ENCODE peak calls at places on chromosomes 12 and 14, in eight cellular contexts. One of them, this sample, is unnamed.

GRCh38 chr12:88684610-88685009 is 104.3 kb upstream of the KITLG start:
- DNase-seq in GM12865: no peak
- DNase-seq in neural progenitor cell: no peak
- DNase-seq in lung: no peak
- DNase-seq in breast epithelium: no peak
- DNase-seq in AG04450: no peak
- DNase-seq in epithelial cell of esophagus: no peak
- DNase-seq in A549: no peak
- DNase-seq in this sample: no peak

GRCh38 chr14:62053188-62053587 is 291.0 kb downstream of the SNAPC1 start:
- DNase-seq in GM12865: peak
- DNase-seq in neural progenitor cell: no peak
- DNase-seq in lung: no peak
- DNase-seq in breast epithelium: no peak
- DNase-seq in AG04450: no peak
- DNase-seq in epithelial cell of esophagus: no peak
- DNase-seq in A549: no peak
- DNase-seq in this sample: no peak

GRCh38 chr12:113512568-113512967 is 40.9 kb upstream of the LHX5 start:
- DNase-seq in GM12865: no peak
- DNase-seq in neural progenitor cell: peak
- DNase-seq in lung: no peak
- DNase-seq in breast epithelium: no peak
- DNase-seq in AG04450: no peak
- DNase-seq in epithelial cell of esophagus: no peak
- DNase-seq in A549: no peak
- DNase-seq in this sample: no peak

GRCh38 chr12:32470936-32471335 is 71.6 kb downstream of the FGD4 start:
- DNase-seq in GM12865: no peak
- DNase-seq in neural progenitor cell: no peak
- DNase-seq in lung: no peak
- DNase-seq in breast epithelium: no peak
- DNase-seq in AG04450: no peak
- DNase-seq in epithelial cell of esophagus: no peak
- DNase-seq in A549: no peak
- DNase-seq in this sample: no peak

GRCh38 chr12:4118601-4119156 is 154.9 kb upstream of the CCND2 start:
- DNase-seq in GM12865: no peak
- DNase-seq in neural progenitor cell: no peak
- DNase-seq in lung: peak
- DNase-seq in breast epithelium: no peak
- DNase-seq in AG04450: no peak
- DNase-seq in epithelial cell of esophagus: no peak
- DNase-seq in A549: no peak
- DNase-seq in this sample: no peak

GRCh38 chr12:1915082-1915968 is 3.1 kb downstream of the CACNA2D4 start:
- DNase-seq in GM12865: no peak
- DNase-seq in neural progenitor cell: no peak
- DNase-seq in lung: peak
- DNase-seq in breast epithelium: peak
- DNase-seq in AG04450: no peak
- DNase-seq in epithelial cell of esophagus: no peak
- DNase-seq in A549: no peak
- DNase-seq in this sample: no peak

GRCh38 chr12:53561590-53561953 is 54.3 kb upstream of the NPFF start:
- DNase-seq in GM12865: no peak
- DNase-seq in neural progenitor cell: no peak
- DNase-seq in lung: no peak
- DNase-seq in breast epithelium: no peak
- DNase-seq in AG04450: peak
- DNase-seq in epithelial cell of esophagus: peak
- DNase-seq in A549: peak
- DNase-seq in this sample: peak

GRCh38 chr12:77133566-77133965 is 68.2 kb upstream of the E2F7 start:
- DNase-seq in GM12865: peak
- DNase-seq in neural progenitor cell: peak
- DNase-seq in lung: no peak
- DNase-seq in breast epithelium: no peak
- DNase-seq in AG04450: no peak
- DNase-seq in epithelial cell of esophagus: peak
- DNase-seq in A549: peak
- DNase-seq in this sample: peak

GRCh38 chr12:130967631-130968030 is 13.9 kb downstream of the ADGRD1 start:
- DNase-seq in GM12865: no peak
- DNase-seq in neural progenitor cell: no peak
- DNase-seq in lung: no peak
- DNase-seq in breast epithelium: no peak
- DNase-seq in AG04450: no peak
- DNase-seq in epithelial cell of esophagus: no peak
- DNase-seq in A549: no peak
- DNase-seq in this sample: no peak

GRCh38 chr12:75437564-75437963 is 43.0 kb upstream of the GLIPR1 start:
- DNase-seq in GM12865: peak
- DNase-seq in neural progenitor cell: no peak
- DNase-seq in lung: no peak
- DNase-seq in breast epithelium: no peak
- DNase-seq in AG04450: no peak
- DNase-seq in epithelial cell of esophagus: peak
- DNase-seq in A549: peak
- DNase-seq in this sample: no peak

GRCh38 chr14:68076451-68076850 is 256.9 kb downstream of the RAD51B start:
- DNase-seq in GM12865: no peak
- DNase-seq in neural progenitor cell: no peak
- DNase-seq in lung: no peak
- DNase-seq in breast epithelium: no peak
- DNase-seq in AG04450: no peak
- DNase-seq in epithelial cell of esophagus: peak
- DNase-seq in A549: peak
- DNase-seq in this sample: peak

GRCh38 chr14:96148631-96149030 is 56.0 kb upstream of the BDKRB2 start:
- DNase-seq in GM12865: no peak
- DNase-seq in neural progenitor cell: no peak
- DNase-seq in lung: no peak
- DNase-seq in breast epithelium: no peak
- DNase-seq in AG04450: no peak
- DNase-seq in epithelial cell of esophagus: no peak
- DNase-seq in A549: no peak
- DNase-seq in this sample: no peak

GRCh38 chr12:88579941-88580871 is at the start of gene KITLG:
- DNase-seq in GM12865: peak
- DNase-seq in neural progenitor cell: peak
- DNase-seq in lung: peak
- DNase-seq in breast epithelium: peak
- DNase-seq in AG04450: peak
- DNase-seq in epithelial cell of esophagus: peak
- DNase-seq in A549: peak
- DNase-seq in this sample: peak

GRCh38 chr12:105561981-105562726 is 231.7 kb downstream of the C12orf75 start:
- DNase-seq in GM12865: no peak
- DNase-seq in neural progenitor cell: no peak
- DNase-seq in lung: peak
- DNase-seq in breast epithelium: peak
- DNase-seq in AG04450: peak
- DNase-seq in epithelial cell of esophagus: peak
- DNase-seq in A549: peak
- DNase-seq in this sample: peak

GRCh38 chr12:113040722-113041168 is 15.8 kb upstream of the DTX1 start:
- DNase-seq in GM12865: no peak
- DNase-seq in neural progenitor cell: no peak
- DNase-seq in lung: peak
- DNase-seq in breast epithelium: no peak
- DNase-seq in AG04450: no peak
- DNase-seq in epithelial cell of esophagus: peak
- DNase-seq in A549: peak
- DNase-seq in this sample: peak

DNA sequence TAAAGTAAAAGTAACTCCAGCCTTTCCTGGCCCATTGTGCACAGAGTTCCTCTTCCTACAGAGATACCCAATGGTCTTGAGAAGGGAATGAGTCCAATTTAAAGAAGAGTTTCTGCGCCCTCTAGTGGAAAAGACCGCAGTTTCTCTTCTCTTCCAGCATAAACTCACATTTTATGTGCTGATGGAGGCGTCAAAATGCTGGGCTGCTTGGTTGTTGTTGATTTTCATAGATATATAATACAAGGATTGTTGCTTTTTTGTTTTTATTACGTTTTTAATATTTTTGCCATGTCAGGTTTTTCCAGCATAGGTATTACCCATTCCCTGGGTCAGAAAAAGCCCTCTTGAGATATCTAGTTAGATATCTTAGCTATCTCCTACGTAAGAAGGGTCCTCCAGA is 356.9 kb upstream of the STXBP6 start:
- DNase-seq in GM12865: peak
- DNase-seq in neural progenitor cell: peak
- DNase-seq in lung: no peak
- DNase-seq in breast epithelium: no peak
- DNase-seq in AG04450: no peak
- DNase-seq in epithelial cell of esophagus: peak
- DNase-seq in A549: peak
- DNase-seq in this sample: peak
- TF ChIP-seq CTCF in GM12865: peak
- TF ChIP-seq CTCF in neural progenitor cell: peak
- TF ChIP-seq CTCF in lung: no peak
- TF ChIP-seq CTCF in breast epithelium: peak
- TF ChIP-seq CTCF in AG04450: no peak
- TF ChIP-seq CTCF in epithelial cell of esophagus: peak
- TF ChIP-seq CTCF in A549: peak
- TF ChIP-seq CTCF in this sample: peak

GRCh38 chr14:99792551-99793212 is 531 bp upstream of the EML1 start:
- DNase-seq in GM12865: no peak
- DNase-seq in neural progenitor cell: peak
- DNase-seq in lung: no peak
- DNase-seq in breast epithelium: no peak
- DNase-seq in AG04450: no peak
- DNase-seq in epithelial cell of esophagus: no peak
- DNase-seq in A549: peak
- DNase-seq in this sample: peak
- H3K4me3 ChIP-seq in GM12865: no peak
- H3K4me3 ChIP-seq in neural progenitor cell: peak
- H3K4me3 ChIP-seq in lung: peak
- H3K4me3 ChIP-seq in breast epithelium: peak
- H3K4me3 ChIP-seq in AG04450: peak
- H3K4me3 ChIP-seq in epithelial cell of esophagus: no peak
- H3K4me3 ChIP-seq in A549: peak
- H3K4me3 ChIP-seq in this sample: peak

DNA sequence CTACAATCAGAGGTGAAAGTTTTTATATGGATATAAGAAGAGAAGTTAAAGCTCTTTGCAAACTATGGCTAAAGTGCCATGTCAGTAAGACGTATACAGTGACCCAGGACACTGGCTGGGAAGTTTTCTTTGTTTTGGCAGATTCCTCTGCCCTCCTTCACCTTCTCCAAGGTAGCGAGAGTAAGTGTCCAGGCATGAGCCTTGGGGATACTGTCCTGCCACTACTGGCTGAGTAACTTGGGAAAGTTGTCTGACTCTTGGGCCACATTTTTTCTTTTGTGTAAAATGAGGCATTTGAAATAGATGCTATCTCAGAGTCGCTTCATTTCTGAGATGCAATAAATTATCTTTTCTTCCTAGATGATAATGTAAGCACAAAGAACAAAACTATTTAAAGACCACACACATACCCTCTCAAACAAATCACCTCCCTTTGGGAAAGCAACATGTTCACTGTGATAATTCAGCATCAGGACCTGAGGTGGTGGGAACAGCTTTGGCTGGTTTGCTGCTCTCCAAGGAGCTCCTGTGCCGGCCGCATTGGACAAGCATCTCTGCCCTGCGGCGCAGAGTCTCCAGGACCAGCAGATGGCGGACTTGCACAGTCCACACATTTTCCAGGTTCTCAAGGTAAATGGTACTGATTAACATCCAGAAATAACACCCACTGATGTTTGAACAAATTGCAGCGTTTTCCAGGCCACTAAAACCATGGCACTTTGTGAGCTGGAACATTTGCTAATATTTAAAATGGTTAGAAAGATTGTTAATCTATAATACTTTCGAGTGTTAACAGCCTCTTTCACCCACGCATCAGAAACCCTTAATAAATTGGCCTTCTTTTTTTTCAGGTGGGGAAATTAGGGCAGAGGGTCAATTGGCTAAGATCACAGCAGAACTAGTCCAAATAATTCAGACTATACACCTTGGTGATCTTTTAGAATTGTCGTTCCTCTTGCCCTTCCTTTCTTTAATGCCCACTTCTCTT is 106.2 kb downstream of the PTCSC3 start:
- DNase-seq in GM12865: peak
- DNase-seq in neural progenitor cell: peak
- DNase-seq in lung: peak
- DNase-seq in breast epithelium: no peak
- DNase-seq in AG04450: peak
- DNase-seq in epithelial cell of esophagus: peak
- DNase-seq in A549: peak
- DNase-seq in this sample: peak
- TF ChIP-seq CTCF in GM12865: peak
- TF ChIP-seq CTCF in neural progenitor cell: peak
- TF ChIP-seq CTCF in lung: peak
- TF ChIP-seq CTCF in breast epithelium: peak
- TF ChIP-seq CTCF in AG04450: peak
- TF ChIP-seq CTCF in epithelial cell of esophagus: peak
- TF ChIP-seq CTCF in A549: peak
- TF ChIP-seq CTCF in this sample: peak

DNA sequence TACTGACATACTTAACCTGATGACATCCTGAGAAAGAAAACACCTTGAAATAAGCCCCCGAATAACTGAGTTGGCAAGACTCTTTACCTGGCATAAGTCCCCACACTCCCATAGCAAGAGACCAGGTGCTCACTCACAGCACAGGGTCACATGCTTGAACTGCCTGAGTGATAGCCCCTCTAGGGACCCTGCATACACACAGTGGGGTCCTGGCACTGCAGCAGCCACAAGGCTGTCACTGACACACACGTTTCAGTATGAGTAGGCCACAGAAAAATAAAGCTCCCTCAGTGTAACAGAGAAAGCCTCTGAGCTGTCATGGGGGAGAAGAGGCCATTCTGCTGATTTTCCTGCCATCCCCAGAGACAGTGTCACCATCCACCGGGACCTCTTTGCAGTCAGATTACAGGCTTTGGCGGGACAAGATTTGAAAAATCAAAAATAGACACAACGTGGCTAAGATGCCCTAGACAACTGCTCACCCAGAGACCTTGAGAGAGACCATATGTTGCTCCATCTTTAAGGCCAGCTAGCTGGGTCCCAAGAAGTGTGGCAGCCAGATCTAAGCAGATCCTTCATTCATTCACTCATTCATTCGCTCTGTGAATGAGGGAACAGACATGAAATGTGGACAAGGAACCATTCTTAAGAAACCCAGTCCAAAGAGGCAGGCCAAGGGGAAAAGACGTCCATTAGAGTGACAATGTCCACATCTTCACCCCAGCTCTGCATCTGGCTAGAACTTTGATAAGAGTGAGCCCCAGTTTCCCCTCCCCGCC is 1.6 kb downstream of the SCARB1 start:
- DNase-seq in GM12865: peak
- DNase-seq in neural progenitor cell: no peak
- DNase-seq in lung: no peak
- DNase-seq in breast epithelium: no peak
- DNase-seq in AG04450: no peak
- DNase-seq in epithelial cell of esophagus: no peak
- DNase-seq in A549: no peak
- DNase-seq in this sample: no peak
- H3K4me3 ChIP-seq in GM12865: peak
- H3K4me3 ChIP-seq in neural progenitor cell: no peak
- H3K4me3 ChIP-seq in lung: no peak
- H3K4me3 ChIP-seq in breast epithelium: peak
- H3K4me3 ChIP-seq in AG04450: no peak
- H3K4me3 ChIP-seq in epithelial cell of esophagus: no peak
- H3K4me3 ChIP-seq in A549: peak
- H3K4me3 ChIP-seq in this sample: no peak